ENCODE peak calls at places on chromosomes 2 and 18, in ten cellular contexts. J is OCI-LY7, G is kidney, D is IMR-90, Y is sigmoid colon, S is A549, A is brain microvascular endothelial cell, P is PC-9, E is right atrium auricular region, U is Panc1. H is an unnamed sample.

GRCh38 chr2:138846216-138846821 is 66.1 kb upstream of the NXPH2 start:
- DNase-seq in J (peak), G (no peak), D (peak), Y (no peak), S (peak), A (peak), P (peak), E (no peak), U (no peak), H (no peak)

GRCh38 chr18:7879717-7880116 is 312.6 kb downstream of the PTPRM start:
- DNase-seq in J (no peak), G (no peak), D (no peak), Y (no peak), S (peak), A (no peak), P (no peak), E (no peak), U (no peak), H (no peak)

GRCh38 chr2:67037655-67038054 is 359.5 kb upstream of the ETAA1 start:
- DNase-seq in J (no peak), G (no peak), D (no peak), Y (no peak), S (no peak), A (no peak), P (no peak), E (no peak), U (no peak), H (no peak)

GRCh38 chr2:181779288-181779871 is 99.1 kb upstream of the NEUROD1 start:
- DNase-seq in J (no peak), G (no peak), D (no peak), Y (no peak), S (no peak), A (no peak), P (no peak), E (no peak), U (no peak), H (no peak)

GRCh38 chr2:9779572-9780264 is 63.6 kb upstream of the TAF1B start:
- DNase-seq in J (peak), G (peak), D (no peak), Y (no peak), S (no peak), A (no peak), P (no peak), E (no peak), U (no peak), H (no peak)

GRCh38 chr2:118667366-118667765 is 180.1 kb downstream of the EN1 start:
- DNase-seq in J (no peak), G (no peak), D (no peak), Y (no peak), S (no peak), A (no peak), P (no peak), E (no peak), U (no peak), H (no peak)

GRCh38 chr18:56873441-56874140 is 222.4 kb downstream of the WDR7 start:
- DNase-seq in J (peak), G (no peak), D (no peak), Y (no peak), S (no peak), A (no peak), P (no peak), E (no peak), U (no peak), H (no peak)

GRCh38 chr2:217469203-217469810 is 533.5 kb downstream of the TNS1 start:
- DNase-seq in J (no peak), G (no peak), D (peak), Y (no peak), S (no peak), A (no peak), P (no peak), E (no peak), U (no peak), H (no peak)

GRCh38 chr2:20190170-20190569 is 34.8 kb downstream of the SDC1 start:
- DNase-seq in J (no peak), G (no peak), D (no peak), Y (no peak), S (no peak), A (no peak), P (no peak), E (no peak), U (no peak), H (no peak)

GRCh38 chr2:172273910-172274571 is 153.3 kb upstream of the ITGA6 start:
- DNase-seq in J (no peak), G (no peak), D (no peak), Y (no peak), S (no peak), A (no peak), P (no peak), E (no peak), U (no peak), H (no peak)

GRCh38 chr2:15043336-15044058 is 411.0 kb downstream of the LRATD1 start:
- DNase-seq in J (no peak), G (no peak), D (peak), Y (peak), S (no peak), A (no peak), P (no peak), E (no peak), U (no peak), H (no peak)

GRCh38 chr2:200322607-200323006 is 16.1 kb downstream of the SPATS2L start:
- DNase-seq in J (no peak), G (no peak), D (no peak), Y (no peak), S (no peak), A (no peak), P (no peak), E (no peak), U (no peak), H (no peak)

GRCh38 chr2:50535971-50536759 is 495.8 kb downstream of the NRXN1 start:
- DNase-seq in J (peak), G (no peak), D (peak), Y (no peak), S (peak), A (peak), P (peak), E (no peak), U (no peak), H (no peak)
- TF ChIP-seq CTCF in J (peak), G (peak), D (peak), Y (no peak), S (peak), A (peak), P (peak), E (no peak), U (peak), H (no peak)

DNA sequence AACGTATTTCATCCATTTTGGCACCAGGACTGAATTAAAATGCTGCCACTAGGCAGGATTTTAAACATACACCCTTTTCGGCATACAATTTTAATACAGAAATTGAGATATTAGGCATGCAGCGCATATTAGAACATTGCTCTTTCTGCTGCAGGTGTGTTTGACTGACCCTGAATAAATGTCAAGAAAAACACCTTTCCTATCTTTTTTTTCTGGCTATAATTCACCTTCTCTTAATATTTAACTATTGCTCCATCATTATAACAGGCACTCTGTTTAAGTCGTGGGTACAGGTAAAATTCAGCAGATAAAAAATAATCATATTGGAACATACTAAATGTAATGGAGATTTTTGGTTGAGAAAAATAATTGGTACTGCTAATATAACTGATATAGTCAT is 905.9 kb downstream of the NRXN1 start:
- DNase-seq in J (no peak), G (no peak), D (no peak), Y (no peak), S (no peak), A (no peak), P (no peak), E (no peak), U (no peak), H (no peak)
- H3K4me3 ChIP-seq in J (no peak), G (no peak), D (no peak), Y (no peak), S (no peak), A (no peak), P (no peak), E (no peak), U (no peak), H (no peak)

GRCh38 chr2:196244516-196244915 is 73.1 kb upstream of the STK17B start:
- DNase-seq in J (no peak), G (no peak), D (no peak), Y (no peak), S (no peak), A (no peak), P (no peak), E (no peak), U (no peak), H (no peak)

GRCh38 chr2:196242131-196242620 is 70.8 kb upstream of the STK17B start:
- DNase-seq in J (peak), G (no peak), D (peak), Y (no peak), S (no peak), A (no peak), P (no peak), E (no peak), U (no peak), H (no peak)

GRCh38 chr2:196241175-196241574 is 69.8 kb upstream of the STK17B start:
- DNase-seq in J (peak), G (no peak), D (no peak), Y (no peak), S (no peak), A (no peak), P (no peak), E (no peak), U (no peak), H (no peak)

GRCh38 chr2:196238836-196239380 is 67.5 kb upstream of the STK17B start:
- DNase-seq in J (no peak), G (no peak), D (peak), Y (no peak), S (no peak), A (no peak), P (no peak), E (no peak), U (no peak), H (no peak)

GRCh38 chr2:196239622-196240587 is 68.5 kb upstream of the STK17B start:
- DNase-seq in J (peak), G (peak), D (peak), Y (peak), S (no peak), A (peak), P (peak), E (peak), U (no peak), H (no peak)
- H3K27ac ChIP-seq in J (peak), G (peak), D (peak), Y (peak), S (no peak), A (peak), P (peak), E (peak), U (no peak), H (peak)

DNA sequence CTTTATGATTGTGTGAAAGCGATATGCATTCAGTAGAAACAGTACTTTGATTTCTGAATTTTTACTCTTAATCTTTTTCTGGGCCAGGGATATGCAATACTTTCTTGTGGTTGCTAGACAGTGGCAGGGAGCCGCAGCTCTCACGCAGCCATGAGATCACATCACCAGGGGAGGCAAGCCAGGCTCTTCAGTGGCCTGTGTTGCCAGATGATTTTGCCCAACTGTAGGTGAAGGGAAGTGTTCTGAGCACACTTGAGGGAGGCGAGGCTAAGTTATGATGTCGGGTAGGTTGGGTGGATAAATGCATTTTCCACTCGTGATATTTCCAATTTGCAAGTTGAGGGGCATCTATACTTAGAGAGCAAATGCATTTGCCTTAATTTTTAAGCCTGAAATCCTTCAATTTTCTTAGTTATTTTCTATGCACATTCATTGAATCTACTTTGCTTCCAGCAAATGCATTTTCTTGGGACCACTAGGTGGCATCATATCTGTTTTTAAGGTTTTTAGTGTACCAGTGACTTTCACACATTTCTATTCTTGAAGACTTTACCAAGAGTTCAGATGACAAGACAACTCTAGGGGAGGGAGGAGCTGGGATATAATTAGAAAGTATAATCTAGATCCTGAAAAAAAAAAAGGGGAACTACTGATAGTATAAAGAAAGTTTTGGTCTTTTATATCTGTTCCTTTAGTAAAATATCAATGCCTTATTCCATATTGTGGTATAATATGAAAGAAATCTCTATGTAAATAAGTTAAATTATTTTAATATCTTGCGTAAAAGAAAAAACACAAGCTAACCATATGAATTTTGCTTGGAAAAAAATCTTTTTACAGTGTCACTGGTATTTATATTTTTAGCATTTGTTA is 643.3 kb downstream of the SOCS6 start:
- DNase-seq in J (peak), G (no peak), D (peak), Y (no peak), S (peak), A (peak), P (no peak), E (no peak), U (no peak), H (no peak)
- TF ChIP-seq CTCF in J (peak), G (peak), D (peak), Y (no peak), S (peak), A (peak), P (peak), E (peak), U (peak), H (peak)

GRCh38 chr18:47953471-47953931 is 23.0 kb upstream of the SMAD2 start:
- DNase-seq in J (peak), G (peak), D (no peak), Y (no peak), S (no peak), A (no peak), P (no peak), E (peak), U (no peak), H (no peak)
- H3K4me3 ChIP-seq in J (no peak), G (no peak), D (no peak), Y (no peak), S (no peak), A (no peak), P (no peak), E (no peak), U (no peak), H (no peak)

GRCh38 chr2:201471732-201472395 is 20.3 kb downstream of the STRADB start:
- DNase-seq in J (no peak), G (no peak), D (peak), Y (no peak), S (no peak), A (peak), P (no peak), E (no peak), U (no peak), H (no peak)
- H3K27ac ChIP-seq in J (no peak), G (no peak), D (peak), Y (no peak), S (no peak), A (peak), P (no peak), E (no peak), U (no peak), H (no peak)

GRCh38 chr2:219689676-219690628 is 62.5 kb downstream of the SLC4A3 start:
- DNase-seq in J (peak), G (no peak), D (peak), Y (no peak), S (peak), A (peak), P (peak), E (no peak), U (no peak), H (no peak)
- TF ChIP-seq CTCF in J (peak), G (peak), D (peak), Y (peak), S (peak), A (peak), P (peak), E (peak), U (peak), H (peak)